ENCODE peak calls at places on chromosome 19, in six cellular contexts. A, M, O, Q, U and Z are unnamed samples.

GRCh38 chr19:38095411-38096308 is 128.4 kb downstream of the DPF1 start:
- DNase-seq in Q (peak; percentile 84), M (peak; percentile 63), U (no peak), O (peak; percentile 92), A (peak; percentile 88), Z (peak; percentile 89)

GRCh38 chr19:33747273-33747672 is 49.4 kb upstream of the KCTD15 start:
- DNase-seq in Q (no peak), O (no peak), U (no peak), M (no peak), A (no peak), Z (no peak)

GRCh38 chr19:35718345-35719041 is 690 bp downstream of the KMT2B start:
- DNase-seq in A (peak; percentile 43), Q (peak; percentile 47), U (no peak), O (no peak), M (peak; percentile 30), Z (peak; percentile 51)

GRCh38 chr19:4519521-4520277 is 1.4 kb upstream of the PLIN4 start:
- DNase-seq in M (no peak), Q (no peak), A (no peak), U (peak; percentile 95), O (no peak), Z (no peak)

GRCh38 chr19:29660835-29661234 is 4.4 kb upstream of the PLEKHF1 start:
- DNase-seq in O (no peak), Q (no peak), M (no peak), U (no peak), A (no peak), Z (no peak)

GRCh38 chr19:3609779-3610719 is 3.4 kb upstream of the TBXA2R start:
- DNase-seq in Q (peak; percentile 31), A (no peak), M (no peak), O (no peak), U (no peak), Z (no peak)

GRCh38 chr19:32688315-32688714 is 3.3 kb upstream of the NUDT19 start:
- DNase-seq in Q (no peak), A (no peak), M (no peak), O (no peak), U (no peak), Z (no peak)

GRCh38 chr19:14059093-14059480 is 2.8 kb downstream of the PALM3 start:
- DNase-seq in M (no peak), A (peak; percentile 54), Q (peak; percentile 32), O (no peak), U (no peak), Z (no peak)

GRCh38 chr19:1102407-1103106 is 1.2 kb upstream of the GPX4 start:
- DNase-seq in U (no peak), Q (peak; percentile 95), O (no peak), M (peak; percentile 100), A (peak; percentile 72), Z (peak; percentile 84)

GRCh38 chr19:11735375-11735774 is 3.4 kb downstream of the ZNF823 start:
- DNase-seq in M (no peak), O (no peak), U (no peak), A (no peak), Q (no peak), Z (no peak)

GRCh38 chr19:51327066-51327985 is 14.6 kb downstream of the VSIG10L start:
- DNase-seq in M (peak; percentile 12), U (no peak), A (peak; percentile 88), Q (peak; percentile 65), O (no peak), Z (peak; percentile 80)

GRCh38 chr19:4970558-4971423 is 1.9 kb downstream of the KDM4B start:
- DNase-seq in O (peak; percentile 55), U (peak; percentile 76), A (peak; percentile 13), Q (peak; percentile 36), M (peak; percentile 36), Z (peak; percentile 27)

GRCh38 chr19:36417752-36418286 is 625 bp downstream of the ZFP82 start:
- DNase-seq in A (no peak), Q (no peak), U (no peak), M (no peak), O (no peak), Z (no peak)

GRCh38 chr19:43318796-43319314 is 34.6 kb upstream of the CD177 start:
- DNase-seq in Q (no peak), O (no peak), A (no peak), U (no peak), M (no peak), Z (no peak)

GRCh38 chr19:35797663-35798062 is 15.0 kb downstream of the PRODH2 start:
- DNase-seq in U (no peak), O (no peak), M (no peak), A (peak; percentile 56), Q (no peak), Z (no peak)

GRCh38 chr19:28318469-28319179 is 894.3 kb downstream of the UQCRFS1 start:
- DNase-seq in Q (no peak), A (no peak), O (no peak), U (no peak), M (no peak), Z (no peak)

GRCh38 chr19:54889566-54889965 is 15.5 kb downstream of the FCAR start:
- DNase-seq in Q (no peak), O (no peak), M (no peak), U (no peak), A (no peak), Z (no peak)

GRCh38 chr19:1373042-1373533 is 10.6 kb upstream of the NDUFS7 start:
- DNase-seq in M (no peak), U (no peak), O (no peak), A (no peak), Q (no peak), Z (no peak)

GRCh38 chr19:653425-653824 is 9.6 kb downstream of the RNF126 start:
- DNase-seq in U (no peak), A (no peak), O (no peak), M (no peak), Q (no peak), Z (no peak)

GRCh38 chr19:18460313-18460712 is 22.4 kb upstream of the ISYNA1 start:
- DNase-seq in Q (peak; percentile 74), O (no peak), A (peak; percentile 58), M (peak; percentile 92), U (peak; percentile 94), Z (peak; percentile 61)

GRCh38 chr19:29724741-29725140 is 9.7 kb upstream of the C19orf12 start:
- DNase-seq in M (no peak), Q (no peak), O (no peak), A (no peak), U (no peak), Z (no peak)

GRCh38 chr19:34662919-34663318 is 14.0 kb downstream of the SCGB2B2 start:
- DNase-seq in U (no peak), Q (peak; percentile 66), O (peak; percentile 3), A (peak; percentile 33), M (peak; percentile 35), Z (peak; percentile 24)

GRCh38 chr19:32373614-32374295 is 28.3 kb downstream of the ZNF507 start:
- DNase-seq in Q (peak; percentile 96), U (no peak), O (peak; percentile 96), M (peak; percentile 98), A (peak; percentile 89), Z (peak; percentile 88)